ENCODE peak calls at places on chromosomes 3 and 15, in seven cellular contexts. One of them, this sample, is unnamed. For H3K36me3, the result is how much of the 10 kb centered on the place peaks cover.

GRCh38 chr15:77507911-77508310 is 87.2 kb downstream of the HMG20A start:
- DNase-seq in DND-41: no peak
- DNase-seq in GM23248: peak
- DNase-seq in mesendoderm: no peak
- DNase-seq in IMR-90: peak
- DNase-seq in GM23338: no peak
- DNase-seq in astrocyte: peak
- DNase-seq in this sample: no peak

GRCh38 chr3:71441217-71441924 is 142.2 kb downstream of the FOXP1 start:
- DNase-seq in astrocyte: peak
- DNase-seq in GM23338: no peak
- DNase-seq in mesendoderm: no peak
- DNase-seq in GM23248: no peak
- DNase-seq in IMR-90: no peak
- DNase-seq in DND-41: peak
- DNase-seq in this sample: peak

GRCh38 chr3:176663819-176664218 is 533.5 kb downstream of the TBL1XR1 start:
- DNase-seq in DND-41: no peak
- DNase-seq in GM23338: peak
- DNase-seq in GM23248: peak
- DNase-seq in astrocyte: peak
- DNase-seq in IMR-90: peak
- DNase-seq in mesendoderm: peak
- DNase-seq in this sample: peak

GRCh38 chr15:67564590-67565345 is 22.3 kb downstream of the MAP2K5 start:
- DNase-seq in GM23248: no peak
- DNase-seq in GM23338: no peak
- DNase-seq in mesendoderm: no peak
- DNase-seq in IMR-90: peak
- DNase-seq in astrocyte: peak
- DNase-seq in DND-41: no peak
- DNase-seq in this sample: peak

GRCh38 chr3:64747682-64748081 is 59.9 kb upstream of the ADAMTS9 start:
- DNase-seq in mesendoderm: no peak
- DNase-seq in GM23338: no peak
- DNase-seq in DND-41: no peak
- DNase-seq in astrocyte: no peak
- DNase-seq in IMR-90: no peak
- DNase-seq in GM23248: no peak
- DNase-seq in this sample: no peak

GRCh38 chr15:22866066-22866465 is 27.6 kb downstream of the NIPA2 start:
- DNase-seq in IMR-90: peak
- DNase-seq in GM23338: no peak
- DNase-seq in astrocyte: peak
- DNase-seq in mesendoderm: no peak
- DNase-seq in GM23248: no peak
- DNase-seq in DND-41: no peak
- DNase-seq in this sample: no peak

GRCh38 chr15:75723847-75724660 is 11.4 kb upstream of the CSPG4 start:
- DNase-seq in DND-41: no peak
- DNase-seq in mesendoderm: peak
- DNase-seq in astrocyte: peak
- DNase-seq in GM23338: peak
- DNase-seq in IMR-90: peak
- DNase-seq in GM23248: peak
- DNase-seq in this sample: peak

GRCh38 chr3:43879166-43879565 is 188.4 kb downstream of the ABHD5 start:
- DNase-seq in mesendoderm: peak
- DNase-seq in IMR-90: no peak
- DNase-seq in astrocyte: no peak
- DNase-seq in GM23248: peak
- DNase-seq in GM23338: peak
- DNase-seq in DND-41: no peak
- DNase-seq in this sample: peak

GRCh38 chr3:191634902-191635301 is 173.9 kb downstream of the PYDC2 start:
- DNase-seq in GM23248: no peak
- DNase-seq in IMR-90: no peak
- DNase-seq in DND-41: no peak
- DNase-seq in astrocyte: no peak
- DNase-seq in mesendoderm: no peak
- DNase-seq in GM23338: peak
- DNase-seq in this sample: no peak

GRCh38 chr3:140931801-140932200 is 9.8 kb upstream of the SLC25A36 start:
- DNase-seq in mesendoderm: no peak
- DNase-seq in GM23338: no peak
- DNase-seq in astrocyte: peak
- DNase-seq in GM23248: peak
- DNase-seq in DND-41: no peak
- DNase-seq in IMR-90: peak
- DNase-seq in this sample: no peak

GRCh38 chr3:107794664-107795443 is 272.1 kb downstream of the BBX start:
- DNase-seq in astrocyte: no peak
- DNase-seq in GM23338: peak
- DNase-seq in DND-41: no peak
- DNase-seq in IMR-90: peak
- DNase-seq in GM23248: peak
- DNase-seq in mesendoderm: peak
- DNase-seq in this sample: no peak

GRCh38 chr15:52337198-52337853 is 41.7 kb upstream of the MYO5C start:
- DNase-seq in DND-41: no peak
- DNase-seq in GM23338: peak
- DNase-seq in IMR-90: peak
- DNase-seq in mesendoderm: peak
- DNase-seq in GM23248: peak
- DNase-seq in astrocyte: peak
- DNase-seq in this sample: no peak

GRCh38 chr3:69244036-69244435 is 121.6 kb upstream of the LMOD3 start:
- DNase-seq in mesendoderm: peak
- DNase-seq in GM23338: peak
- DNase-seq in DND-41: no peak
- DNase-seq in astrocyte: no peak
- DNase-seq in GM23248: no peak
- DNase-seq in IMR-90: no peak
- DNase-seq in this sample: no peak

GRCh38 chr3:137165117-137165806 is 207.5 kb downstream of the IL20RB start:
- DNase-seq in mesendoderm: peak
- DNase-seq in IMR-90: peak
- DNase-seq in GM23248: peak
- DNase-seq in GM23338: no peak
- DNase-seq in astrocyte: peak
- DNase-seq in DND-41: no peak
- DNase-seq in this sample: no peak

GRCh38 chr15:68421798-68422402 is 10.1 kb downstream of the ITGA11 start:
- DNase-seq in GM23248: peak
- DNase-seq in IMR-90: peak
- DNase-seq in GM23338: no peak
- DNase-seq in mesendoderm: no peak
- DNase-seq in astrocyte: peak
- DNase-seq in DND-41: no peak
- DNase-seq in this sample: no peak

GRCh38 chr3:156840826-156841689 is 14.9 kb downstream of the LEKR1 start:
- DNase-seq in astrocyte: no peak
- DNase-seq in GM23338: no peak
- DNase-seq in GM23248: no peak
- DNase-seq in IMR-90: no peak
- DNase-seq in mesendoderm: peak
- DNase-seq in DND-41: no peak
- DNase-seq in this sample: no peak

GRCh38 chr3:116246406-116246805 is 198.9 kb downstream of the LSAMP start:
- DNase-seq in GM23248: no peak
- DNase-seq in GM23338: no peak
- DNase-seq in mesendoderm: no peak
- DNase-seq in IMR-90: no peak
- DNase-seq in DND-41: no peak
- DNase-seq in astrocyte: no peak
- DNase-seq in this sample: no peak

GRCh38 chr15:92365079-92365478 is 28.6 kb upstream of the ST8SIA2 start:
- DNase-seq in GM23338: no peak
- DNase-seq in astrocyte: peak
- DNase-seq in GM23248: no peak
- DNase-seq in IMR-90: no peak
- DNase-seq in DND-41: no peak
- DNase-seq in mesendoderm: no peak
- DNase-seq in this sample: no peak

GRCh38 chr3:42071720-42072582 is 19.2 kb upstream of the TRAK1 start:
- DNase-seq in mesendoderm: peak
- DNase-seq in DND-41: no peak
- DNase-seq in astrocyte: peak
- DNase-seq in IMR-90: peak
- DNase-seq in GM23338: peak
- DNase-seq in GM23248: peak
- DNase-seq in this sample: peak

GRCh38 chr15:75779504-75779903 is 63.7 kb upstream of the UBE2Q2 start:
- DNase-seq in astrocyte: no peak
- DNase-seq in IMR-90: no peak
- DNase-seq in DND-41: no peak
- DNase-seq in mesendoderm: no peak
- DNase-seq in GM23338: no peak
- DNase-seq in GM23248: no peak
- DNase-seq in this sample: no peak

GRCh38 chr3:102006812-102007485 is 157.6 kb downstream of the NFKBIZ start:
- DNase-seq in GM23338: no peak
- DNase-seq in IMR-90: peak
- DNase-seq in astrocyte: peak
- DNase-seq in GM23248: peak
- DNase-seq in DND-41: no peak
- DNase-seq in mesendoderm: no peak
- DNase-seq in this sample: no peak

GRCh38 chr3:141114816-141115458 is 63.8 kb downstream of the SPSB4 start:
- DNase-seq in mesendoderm: peak
- DNase-seq in DND-41: no peak
- DNase-seq in GM23338: peak
- DNase-seq in astrocyte: no peak
- DNase-seq in GM23248: peak
- DNase-seq in IMR-90: no peak
- DNase-seq in this sample: peak

GRCh38 chr3:24288538-24289236 is 206.0 kb downstream of the THRB start:
- DNase-seq in GM23338: no peak
- DNase-seq in DND-41: no peak
- DNase-seq in IMR-90: no peak
- DNase-seq in GM23248: no peak
- DNase-seq in astrocyte: peak
- DNase-seq in mesendoderm: no peak
- DNase-seq in this sample: no peak

GRCh38 chr3:75048650-75049049 is 434.2 kb upstream of the CNTN3 start:
- DNase-seq in mesendoderm: no peak
- DNase-seq in IMR-90: peak
- DNase-seq in GM23248: no peak
- DNase-seq in astrocyte: no peak
- DNase-seq in GM23338: no peak
- DNase-seq in DND-41: no peak
- DNase-seq in this sample: no peak

GRCh38 chr15:78402056-78402610 is 35.9 kb upstream of the IREB2 start:
- DNase-seq in DND-41: no peak
- DNase-seq in GM23338: no peak
- DNase-seq in IMR-90: no peak
- DNase-seq in GM23248: no peak
- DNase-seq in mesendoderm: no peak
- DNase-seq in astrocyte: no peak
- DNase-seq in this sample: no peak

GRCh38 chr3:183980408-183980807 is 37.3 kb downstream of the ABCC5 start:
- DNase-seq in DND-41: no peak
- DNase-seq in astrocyte: no peak
- DNase-seq in GM23248: no peak
- DNase-seq in GM23338: no peak
- DNase-seq in IMR-90: no peak
- DNase-seq in mesendoderm: no peak
- DNase-seq in this sample: no peak

GRCh38 chr3:183981990-183982658 is 35.6 kb downstream of the ABCC5 start:
- DNase-seq in astrocyte: no peak
- DNase-seq in GM23338: no peak
- DNase-seq in IMR-90: no peak
- DNase-seq in GM23248: no peak
- DNase-seq in mesendoderm: no peak
- DNase-seq in DND-41: no peak
- DNase-seq in this sample: no peak

GRCh38 chr3:183984749-183985729 is 32.6 kb downstream of the ABCC5 start:
- DNase-seq in mesendoderm: peak
- DNase-seq in DND-41: no peak
- DNase-seq in GM23248: no peak
- DNase-seq in astrocyte: no peak
- DNase-seq in GM23338: peak
- DNase-seq in IMR-90: no peak
- DNase-seq in this sample: no peak

GRCh38 chr3:183987014-183987600 is 30.6 kb downstream of the ABCC5 start:
- DNase-seq in GM23248: no peak
- DNase-seq in IMR-90: no peak
- DNase-seq in astrocyte: no peak
- DNase-seq in DND-41: peak
- DNase-seq in GM23338: no peak
- DNase-seq in mesendoderm: no peak
- DNase-seq in this sample: no peak

GRCh38 chr3:183984337-183984736 is 33.3 kb downstream of the ABCC5 start:
- DNase-seq in GM23338: no peak
- DNase-seq in mesendoderm: no peak
- DNase-seq in DND-41: no peak
- DNase-seq in astrocyte: no peak
- DNase-seq in IMR-90: no peak
- DNase-seq in GM23248: no peak
- DNase-seq in this sample: no peak
- H3K36me3 ChIP-seq in GM23338: under half
- H3K36me3 ChIP-seq in mesendoderm: under half
- H3K36me3 ChIP-seq in DND-41: half or more
- H3K36me3 ChIP-seq in astrocyte: under half
- H3K36me3 ChIP-seq in IMR-90: under half
- H3K36me3 ChIP-seq in GM23248: under half
- H3K36me3 ChIP-seq in this sample: half or more

GRCh38 chr3:109702252-109702651 is 364.9 kb upstream of the DPPA4 start:
- DNase-seq in GM23248: peak
- DNase-seq in IMR-90: peak
- DNase-seq in mesendoderm: no peak
- DNase-seq in astrocyte: peak
- DNase-seq in GM23338: no peak
- DNase-seq in DND-41: peak
- DNase-seq in this sample: no peak
- H3K4me2 ChIP-seq in GM23248: no peak
- H3K4me2 ChIP-seq in IMR-90: no peak
- H3K4me2 ChIP-seq in mesendoderm: no peak
- H3K4me2 ChIP-seq in astrocyte: peak
- H3K4me2 ChIP-seq in GM23338: no peak
- H3K4me2 ChIP-seq in DND-41: peak
- H3K4me2 ChIP-seq in this sample: no peak

GRCh38 chr3:121818578-121818977 is 16.3 kb downstream of the IQCB1 start:
- DNase-seq in astrocyte: no peak
- DNase-seq in GM23338: no peak
- DNase-seq in DND-41: no peak
- DNase-seq in GM23248: no peak
- DNase-seq in mesendoderm: no peak
- DNase-seq in IMR-90: no peak
- DNase-seq in this sample: no peak
- H3K36me3 ChIP-seq in astrocyte: under half
- H3K36me3 ChIP-seq in GM23338: under half
- H3K36me3 ChIP-seq in DND-41: half or more
- H3K36me3 ChIP-seq in GM23248: under half
- H3K36me3 ChIP-seq in mesendoderm: under half
- H3K36me3 ChIP-seq in IMR-90: under half
- H3K36me3 ChIP-seq in this sample: half or more

DNA sequence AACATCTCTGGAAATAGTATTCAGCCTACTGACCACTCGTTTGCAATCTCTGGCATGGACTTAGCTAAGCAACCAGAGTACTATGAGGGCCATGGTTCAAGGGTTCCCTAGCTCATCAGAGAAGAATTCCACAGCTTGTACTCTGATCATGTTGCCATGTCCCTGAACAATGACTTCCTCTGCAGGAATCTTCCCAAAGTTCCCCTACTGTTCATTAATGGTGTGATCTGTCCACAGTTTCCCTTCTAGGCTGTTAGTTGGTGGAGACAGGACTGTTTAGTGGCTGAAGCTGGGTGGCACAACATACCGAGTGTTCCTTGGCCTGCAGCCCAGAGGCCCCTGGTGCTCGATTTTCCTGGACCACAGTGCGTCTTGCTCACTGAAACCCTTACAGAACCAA is 44.4 kb upstream of the GALNT15 start:
- DNase-seq in astrocyte: peak
- DNase-seq in IMR-90: peak
- DNase-seq in GM23338: no peak
- DNase-seq in DND-41: no peak
- DNase-seq in mesendoderm: no peak
- DNase-seq in GM23248: peak
- DNase-seq in this sample: no peak
- H3K4me2 ChIP-seq in astrocyte: peak
- H3K4me2 ChIP-seq in IMR-90: peak
- H3K4me2 ChIP-seq in GM23338: no peak
- H3K4me2 ChIP-seq in DND-41: no peak
- H3K4me2 ChIP-seq in mesendoderm: no peak
- H3K4me2 ChIP-seq in GM23248: peak
- H3K4me2 ChIP-seq in this sample: no peak

This sample was measured in Karpas-422.